ENCODE peak calls at places on chromosomes 5 and 9, in four cellular contexts. O is endothelial cell of umbilical vein, S is right lobe of liver, U is A549. H is an unnamed sample.

GRCh38 chr5:39779836-39780235 is 355.1 kb upstream of the DAB2 start:
- DNase-seq in U (no peak), S (no peak), O (peak; percentile 6), H (no peak)

GRCh38 chr5:172569862-172570558 is 71.1 kb upstream of the NEURL1B start:
- DNase-seq in S (no peak), U (no peak), O (no peak), H (no peak)

GRCh38 chr9:82206490-82206889 is 217.9 kb downstream of the SPATA31D1 start:
- DNase-seq in S (no peak), U (no peak), O (no peak), H (no peak)

GRCh38 chr9:89667730-89668129 is 62.9 kb downstream of the GADD45G start:
- DNase-seq in U (no peak), O (no peak), S (peak; percentile 79), H (no peak)

GRCh38 chr5:89572696-89573095 is 689.7 kb upstream of the MEF2C start:
- DNase-seq in U (no peak), O (no peak), S (no peak), H (no peak)

GRCh38 chr9:94134629-94135028 is 50.4 kb downstream of the PTPDC1 start:
- DNase-seq in O (no peak), U (no peak), S (no peak), H (no peak)

GRCh38 chr9:138015021-138015829 is 137.6 kb downstream of the CACNA1B start:
- DNase-seq in O (no peak), U (no peak), S (no peak), H (no peak)

GRCh38 chr5:14208071-14209021 is 65.2 kb downstream of the TRIO start:
- DNase-seq in O (peak; percentile 59), U (no peak), S (peak; percentile 77), H (peak; percentile 54)

GRCh38 chr9:111728617-111729366 is 65.9 kb downstream of the SHOC1 start:
- DNase-seq in U (peak; percentile 41), O (peak; percentile 58), S (no peak), H (peak; percentile 17)

GRCh38 chr9:126773004-126773607 is 31.7 kb upstream of the ZBTB43 start:
- DNase-seq in O (no peak), S (no peak), U (peak; percentile 65), H (peak; percentile 42)

GRCh38 chr9:109315480-109315879 is 5.4 kb downstream of the EPB41L4B start:
- DNase-seq in U (no peak), S (no peak), O (no peak), H (no peak)

GRCh38 chr9:29212590-29213373 is 1639.5 kb upstream of the C9orf72 start:
- DNase-seq in U (peak; percentile 44), O (no peak), S (no peak), H (no peak)

GRCh38 chr9:120580591-120580896 is 577 bp upstream of the CDK5RAP2 start:
- DNase-seq in S (no peak), U (no peak), O (no peak), H (no peak)

GRCh38 chr5:95734156-95734555 is 3.0 kb downstream of the RHOBTB3 start:
- DNase-seq in U (no peak), O (no peak), S (no peak), H (no peak)

GRCh38 chr5:95730011-95730700 is 980 bp upstream of the RHOBTB3 start:
- DNase-seq in O (no peak), S (no peak), U (no peak), H (peak; percentile 18)

GRCh38 chr5:95733100-95733499 is 2.0 kb downstream of the RHOBTB3 start:
- DNase-seq in O (no peak), S (no peak), U (no peak), H (no peak)

GRCh38 chr5:95730730-95731570 is at the start of gene RHOBTB3:
- DNase-seq in O (peak; percentile 88), S (peak; percentile 93), U (peak; percentile 49), H (peak; percentile 87)

GRCh38 chr5:95731571-95732554 is 727 bp downstream of the RHOBTB3 start:
- DNase-seq in S (peak; percentile 68), O (peak; percentile 47), U (peak; percentile 19), H (peak; percentile 77)
- TF ChIP-seq POLR2A in S (no peak), O (no peak), U (peak; percentile 10), H (no peak)

DNA sequence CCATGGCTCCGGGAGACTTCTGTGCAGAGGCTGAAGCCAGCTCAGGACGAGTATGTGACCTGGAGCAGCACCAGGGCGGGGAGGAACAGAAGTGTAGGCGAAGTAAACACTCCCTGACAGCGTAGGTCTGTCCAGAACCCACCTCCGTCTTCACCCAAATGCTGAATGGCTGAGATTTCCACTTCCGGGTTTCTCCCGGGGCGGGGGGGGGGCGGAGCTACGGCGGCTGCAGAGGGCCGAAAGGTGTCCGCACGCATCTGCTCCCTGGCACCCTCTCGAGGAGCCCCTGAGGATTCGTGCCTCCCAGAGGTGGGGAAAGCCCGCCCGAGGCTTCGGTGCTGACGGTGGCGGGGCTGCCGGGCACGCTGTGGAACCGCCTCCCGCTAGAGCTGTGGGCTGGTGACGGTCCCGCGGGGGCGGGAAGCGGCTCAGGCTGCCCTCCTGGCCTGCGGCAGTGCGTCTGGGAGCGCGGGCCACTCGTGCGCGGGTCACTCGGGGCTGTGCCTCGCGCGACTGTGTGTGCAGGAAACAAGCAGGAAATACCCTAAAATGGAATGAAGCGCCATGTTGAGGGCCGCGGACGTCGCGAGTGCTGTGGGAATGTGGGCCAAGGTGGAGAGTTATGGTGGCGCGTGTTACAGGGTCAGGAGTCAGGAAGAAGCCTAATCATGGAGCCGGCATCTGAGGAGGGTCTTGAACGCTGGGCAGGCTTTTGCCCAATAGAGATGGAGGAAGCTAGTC is 1425.4 kb downstream of the FOXD4L5 start:
- DNase-seq in S (peak; percentile 45), O (no peak), U (peak; percentile 30), H (no peak)
- H3K4me3 ChIP-seq in S (peak overlapping the region; percentile 30), O (no peak overlapping the region), U (peak overlapping the region; percentile 62), H (no peak overlapping the region)

GRCh38 chr9:34178698-34179527 is at the start of gene UBAP1:
- DNase-seq in U (peak; percentile 97), S (peak; percentile 98), O (peak; percentile 99), H (peak; percentile 100)
- TF ChIP-seq POLR2A in U (peak; percentile 90), S (peak; percentile 91), O (peak; percentile 64), H (no peak)

GRCh38 chr5:40833712-40834229 is 1.3 kb downstream of the RPL37 start:
- DNase-seq in U (no peak), S (no peak), O (no peak), H (no peak)
- H3K4me3 ChIP-seq in U (peak overlapping the region; percentile 98), S (peak overlapping the region; percentile 71), O (peak overlapping the region; percentile 90), H (peak overlapping the region; percentile 87)

DNA sequence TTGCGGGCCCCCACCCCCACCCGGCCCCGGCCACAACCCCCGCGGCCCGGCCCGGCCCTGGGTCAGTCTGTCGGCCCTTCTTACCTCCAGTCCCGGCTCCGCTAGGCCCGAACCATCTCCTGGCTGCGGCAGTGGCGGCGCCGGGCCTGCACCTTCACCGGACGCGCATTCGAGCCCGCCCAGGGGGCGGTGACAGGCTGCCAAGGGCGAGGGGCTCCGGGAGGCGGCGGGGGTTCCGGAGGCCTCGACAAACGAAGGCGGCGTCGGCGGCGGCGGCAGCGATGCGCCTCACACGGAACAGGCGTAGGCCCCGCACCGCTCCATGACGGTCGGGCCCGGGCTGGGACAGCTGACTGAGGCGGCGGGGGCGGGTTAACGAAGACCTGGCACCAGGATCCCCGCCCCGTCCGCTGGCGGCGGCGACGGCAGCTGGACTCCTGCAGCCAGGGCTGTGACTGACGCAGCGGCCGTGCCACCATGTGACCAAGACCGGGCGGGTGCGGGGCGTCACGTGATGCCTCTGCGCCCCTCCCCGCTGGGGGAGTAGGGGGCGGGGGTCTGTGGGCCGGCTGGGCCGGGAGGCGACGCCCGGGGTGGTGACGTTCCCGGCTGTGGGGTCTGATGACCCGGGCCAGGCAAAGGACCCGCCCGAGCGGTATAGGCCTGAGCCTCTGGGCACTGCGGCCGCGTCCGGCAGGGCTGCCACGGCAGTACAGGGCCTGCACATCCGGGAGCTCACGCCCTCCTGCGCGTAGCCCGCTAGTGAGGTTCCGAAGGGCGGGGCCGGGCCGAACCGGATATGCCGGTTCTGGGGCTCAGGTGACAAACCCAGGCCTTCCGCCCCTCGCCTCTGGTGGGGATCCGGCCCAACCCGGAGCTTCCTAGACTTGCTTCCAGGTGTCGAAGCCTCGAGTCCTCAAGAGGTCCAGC is at the start of gene AFF4:
- DNase-seq in S (peak; percentile 98), O (peak; percentile 97), U (peak; percentile 90), H (peak; percentile 95)
- TF ChIP-seq POLR2A in S (peak; percentile 98), O (peak; percentile 90), U (peak; percentile 65), H (peak; percentile 47)

GRCh38 chr5:80184235-80185023 is 71.4 kb downstream of the SERINC5 start:
- DNase-seq in U (peak; percentile 55), O (no peak), S (peak; percentile 80), H (no peak)
- H3K4me3 ChIP-seq in U (no peak overlapping the region), O (no peak overlapping the region), S (no peak overlapping the region), H (no peak overlapping the region)

GRCh38 chr9:91026266-91026665 is 224.6 kb downstream of the SYK start:
- DNase-seq in U (no peak), S (no peak), O (no peak), H (no peak)
- TF ChIP-seq POLR2A in U (no peak), S (no peak), O (no peak), H (no peak)

GRCh38 chr9:35756275-35756742 is 2.2 kb upstream of the MSMP start:
- DNase-seq in O (no peak), U (no peak), S (no peak), H (no peak)
- H3K4me3 ChIP-seq in O (no peak overlapping the region), U (peak overlapping the region; percentile 83), S (peak overlapping the region; percentile 61), H (peak overlapping the region; percentile 68)

GRCh38 chr9:133558191-133559126 is 24.0 kb downstream of the ADAMTSL2 start:
- DNase-seq in S (no peak), O (peak; percentile 26), U (peak; percentile 44), H (peak; percentile 58)

GRCh38 chr9:133560944-133561343 is 26.4 kb downstream of the ADAMTSL2 start:
- DNase-seq in O (no peak), S (no peak), U (no peak), H (no peak)

GRCh38 chr9:133561976-133562554 is 27.6 kb downstream of the ADAMTSL2 start:
- DNase-seq in O (no peak), S (no peak), U (no peak), H (no peak)

GRCh38 chr9:133562611-133563285 is 28.2 kb downstream of the ADAMTSL2 start:
- DNase-seq in U (no peak), O (no peak), S (no peak), H (no peak)

GRCh38 chr9:133560311-133560710 is 25.8 kb downstream of the ADAMTSL2 start:
- DNase-seq in U (no peak), O (no peak), S (no peak), H (no peak)
- TF ChIP-seq POLR2A in U (no peak), O (no peak), S (no peak), H (no peak)

GRCh38 chr9:113461943-113462342 is 1.6 kb upstream of the RGS3 start:
- DNase-seq in S (peak; percentile 59), U (no peak), O (no peak), H (no peak)
- H3K4me3 ChIP-seq in S (no peak overlapping the region), U (no peak overlapping the region), O (no peak overlapping the region), H (no peak overlapping the region)